ENCODE peak calls at places on chromosomes 2 and 18, in four cellular contexts. I is HEK293T, V is brain pericyte, C is RKO. H is an unnamed sample.

GRCh38 chr2:27627963-27628766 is 647 bp downstream of the CCDC121 start:
- DNase-seq in C (peak), I (peak), V (no peak), H (no peak)

GRCh38 chr2:88614497-88615157 is 12.6 kb downstream of the EIF2AK3 start:
- DNase-seq in I (no peak), V (no peak), C (no peak), H (no peak)

GRCh38 chr2:68594674-68595492 is 48.5 kb upstream of the PROKR1 start:
- DNase-seq in C (peak), I (peak), V (peak), H (peak)

GRCh38 chr2:108554530-108554929 is 20.3 kb downstream of the LIMS1 start:
- DNase-seq in I (no peak), C (no peak), V (no peak), H (no peak)

GRCh38 chr2:138641277-138641676 is 138.9 kb downstream of the NXPH2 start:
- DNase-seq in I (no peak), C (no peak), V (no peak), H (no peak)

GRCh38 chr2:12701786-12702660 is 14.7 kb upstream of the TRIB2 start:
- DNase-seq in V (no peak), I (no peak), C (no peak), H (no peak)

GRCh38 chr2:101699939-101700442 is 2.5 kb downstream of the MAP4K4 start:
- DNase-seq in I (no peak), C (peak), V (no peak), H (no peak)

GRCh38 chr2:215529271-215529670 is 93.4 kb upstream of the FN1 start:
- DNase-seq in I (no peak), C (no peak), V (no peak), H (no peak)

GRCh38 chr2:220278022-220278421 is 650.6 kb downstream of the SLC4A3 start:
- DNase-seq in C (no peak), I (no peak), V (no peak), H (no peak)

GRCh38 chr2:150586858-150587257 is 99.4 kb upstream of the RND3 start:
- DNase-seq in V (no peak), C (peak), I (no peak), H (no peak)

GRCh38 chr2:72993147-72993546 is 75.8 kb downstream of the EMX1 start:
- DNase-seq in I (peak), C (peak), V (no peak), H (peak)

GRCh38 chr18:70421471-70421870 is 132.6 kb downstream of the SOCS6 start:
- DNase-seq in I (no peak), C (no peak), V (no peak), H (no peak)

GRCh38 chr2:220458051-220458450 is 830.6 kb downstream of the SLC4A3 start:
- DNase-seq in C (no peak), I (no peak), V (no peak), H (no peak)

GRCh38 chr2:41847744-41848441 is 199.9 kb upstream of the PKDCC start:
- DNase-seq in I (no peak), C (no peak), V (no peak), H (no peak)

GRCh38 chr2:45898819-45899218 is 247.3 kb downstream of the PRKCE start:
- DNase-seq in C (no peak), V (no peak), I (no peak), H (no peak)

GRCh38 chr18:23992119-23992940 is 22.2 kb upstream of the TTC39C start:
- DNase-seq in V (no peak), C (no peak), I (no peak), H (no peak)

GRCh38 chr2:159399716-159400525 is 113.4 kb upstream of the WDSUB1 start:
- DNase-seq in I (no peak), V (no peak), C (no peak), H (no peak)

GRCh38 chr2:23480991-23481797 is 96.2 kb downstream of the KLHL29 start:
- DNase-seq in V (no peak), C (peak), I (peak), H (no peak)

GRCh38 chr2:85340034-85340892 is 12.5 kb upstream of the TGOLN2 start:
- DNase-seq in C (no peak), V (no peak), I (no peak), H (no peak)

GRCh38 chr2:216408426-216409315 is 3.6 kb upstream of the SMARCAL1 start:
- DNase-seq in C (no peak), V (no peak), I (no peak), H (no peak)

GRCh38 chr2:36511858-36512630 is 85.9 kb downstream of the FEZ2 start:
- DNase-seq in I (no peak), V (no peak), C (no peak), H (no peak)

GRCh38 chr18:48064978-48065600 is 134.6 kb upstream of the SMAD2 start:
- DNase-seq in C (no peak), I (no peak), V (no peak), H (no peak)

GRCh38 chr2:237431372-237431771 is 17.4 kb upstream of the COL6A3 start:
- DNase-seq in V (no peak), I (no peak), C (peak), H (no peak)

GRCh38 chr2:3641181-3641580 is 16.8 kb upstream of the ALLC start:
- DNase-seq in V (no peak), C (no peak), I (no peak), H (no peak)

GRCh38 chr2:47561906-47562305 is 158.9 kb downstream of the MSH2 start:
- DNase-seq in I (no peak), V (no peak), C (no peak), H (no peak)

GRCh38 chr2:186827426-186827825 is 21.5 kb downstream of the ZSWIM2 start:
- DNase-seq in C (no peak), I (no peak), V (no peak), H (no peak)

GRCh38 chr2:124318913-124319312 is 293.8 kb downstream of the CNTNAP5 start:
- DNase-seq in V (no peak), C (no peak), I (no peak), H (no peak)

GRCh38 chr18:79399275-79400081 is 3.7 kb downstream of the NFATC1 start:
- DNase-seq in V (no peak), C (no peak), I (no peak), H (peak)

GRCh38 chr2:178320011-178320410 is 125.7 kb downstream of the OSBPL6 start:
- DNase-seq in I (no peak), V (no peak), C (no peak), H (no peak)

GRCh38 chr2:234983011-234983726 is 31.4 kb downstream of the SH3BP4 start:
- DNase-seq in V (no peak), C (no peak), I (no peak), H (no peak)

GRCh38 chr2:215969131-215969841 is 44.1 kb downstream of the MREG start:
- DNase-seq in I (no peak), V (no peak), C (no peak), H (no peak)

GRCh38 chr2:238903141-238903540 is 55.3 kb downstream of the TWIST2 start:
- DNase-seq in C (no peak), I (no peak), V (no peak), H (no peak)